ENCODE peak calls at places on chromosome 6, in nine cellular contexts. W is prostate gland, B is RWPE1, X is fibroblast of the aortic adventitia, I is left ventricle myocardium inferior, R is A549, L is neural crest cell, G is cardiac muscle cell, T is mucosa of descending colon. Z is an unnamed sample.

GRCh38 chr6:128118401-128118800 is 217.5 kb upstream of the THEMIS start:
- DNase-seq in I (no peak), R (no peak), X (peak), G (no peak), T (no peak), W (no peak), L (no peak), B (no peak), Z (no peak)

GRCh38 chr6:140500864-140501263 is 1126.4 kb upstream of the CITED2 start:
- DNase-seq in I (no peak), T (no peak), G (no peak), B (no peak), R (no peak), W (no peak), X (no peak), L (no peak), Z (no peak)

GRCh38 chr6:170095273-170095976 is 195.5 kb downstream of the DLL1 start:
- DNase-seq in X (no peak), R (no peak), I (no peak), G (no peak), W (no peak), B (no peak), L (no peak), T (no peak), Z (peak)

GRCh38 chr6:158620963-158621693 is 23.4 kb downstream of the DYNLT1 start:
- DNase-seq in R (no peak), W (no peak), X (no peak), G (no peak), T (peak), B (no peak), L (no peak), I (no peak), Z (no peak)

GRCh38 chr6:158789115-158789917 is 29.9 kb downstream of the EZR start:
- DNase-seq in I (no peak), W (no peak), G (no peak), R (no peak), B (no peak), T (no peak), X (no peak), L (no peak), Z (no peak)

GRCh38 chr6:88856566-88856965 is 106.9 kb downstream of the RNGTT start:
- DNase-seq in X (peak), T (no peak), W (no peak), B (no peak), G (no peak), L (no peak), R (no peak), I (no peak), Z (no peak)

GRCh38 chr6:56448056-56448455 is 194.6 kb downstream of the DST start:
- DNase-seq in R (no peak), I (no peak), G (no peak), X (no peak), W (no peak), T (no peak), L (no peak), B (no peak), Z (no peak)

GRCh38 chr6:28429781-28430180 is 13.5 kb downstream of the ZSCAN23 start:
- DNase-seq in X (no peak), L (no peak), G (no peak), W (no peak), R (no peak), T (no peak), B (no peak), I (no peak), Z (no peak)

GRCh38 chr6:125524356-125524755 is 222.6 kb upstream of the HDDC2 start:
- DNase-seq in L (no peak), T (no peak), X (no peak), G (no peak), R (no peak), B (no peak), I (no peak), W (no peak), Z (no peak)

GRCh38 chr6:132399376-132400074 is 1.8 kb downstream of the MOXD1 start:
- DNase-seq in I (no peak), T (no peak), G (no peak), B (no peak), X (peak), W (no peak), L (no peak), R (no peak), Z (no peak)

GRCh38 chr6:132400641-132401119 is 595 bp downstream of the MOXD1 start:
- DNase-seq in I (no peak), R (no peak), L (peak), B (no peak), W (no peak), T (no peak), G (peak), X (no peak), Z (peak)

GRCh38 chr6:132404330-132404729 is 3.1 kb upstream of the MOXD1 start:
- DNase-seq in T (no peak), G (no peak), B (no peak), I (no peak), X (no peak), R (no peak), W (no peak), L (no peak), Z (no peak)

GRCh38 chr6:132401941-132402275 is 633 bp upstream of the MOXD1 start:
- DNase-seq in T (no peak), I (no peak), R (no peak), G (no peak), X (no peak), W (no peak), L (no peak), B (no peak), Z (no peak)

DNA sequence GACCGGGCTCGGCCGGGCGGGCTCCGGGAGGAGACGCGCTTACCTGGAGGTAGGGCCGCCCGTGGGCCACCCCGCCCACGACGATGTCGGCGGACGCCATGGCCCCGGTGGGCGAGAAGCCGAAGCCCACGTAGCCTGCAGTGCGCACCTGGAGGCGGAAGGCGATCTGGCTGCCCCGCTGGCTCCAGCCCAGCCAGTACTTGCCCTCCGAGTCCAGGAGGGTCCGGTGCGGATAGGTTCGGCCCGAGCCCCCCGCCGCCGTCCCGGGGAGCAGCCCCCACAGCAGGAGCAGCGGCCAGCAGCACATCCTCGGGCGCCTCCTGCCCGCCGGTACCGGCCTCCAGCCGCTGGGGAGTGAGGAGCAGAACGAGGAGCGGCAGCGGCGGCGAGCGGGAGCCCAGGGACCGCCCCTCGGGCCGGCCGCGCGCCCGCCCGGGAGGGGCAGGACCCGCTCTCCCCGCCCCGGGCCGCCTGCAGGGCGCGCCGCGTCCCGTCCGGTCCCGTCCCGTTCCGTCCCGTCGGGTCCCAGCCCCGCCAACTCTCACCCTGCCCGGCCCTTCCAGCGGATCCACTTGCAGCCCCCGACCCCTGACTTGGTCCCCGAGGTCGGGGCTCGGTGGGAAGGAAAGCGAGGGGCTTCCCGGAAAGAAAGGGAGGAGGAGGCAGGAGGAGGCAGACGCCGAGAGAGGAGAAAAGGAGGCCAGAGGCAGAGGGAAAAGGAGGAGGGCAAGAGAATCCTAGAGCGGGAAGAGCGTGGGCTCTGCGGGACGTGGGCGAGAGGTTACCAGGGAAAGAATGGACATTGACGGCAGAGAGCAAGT is at the start of gene MOXD1:
- DNase-seq in B (peak), R (peak), W (no peak), T (peak), I (peak), G (peak), X (no peak), L (peak), Z (peak)
- TF ChIP-seq CTCF in B (no peak), R (no peak), W (no peak), T (no peak), I (peak), G (no peak), X (peak), L (peak), Z (no peak)

DNA sequence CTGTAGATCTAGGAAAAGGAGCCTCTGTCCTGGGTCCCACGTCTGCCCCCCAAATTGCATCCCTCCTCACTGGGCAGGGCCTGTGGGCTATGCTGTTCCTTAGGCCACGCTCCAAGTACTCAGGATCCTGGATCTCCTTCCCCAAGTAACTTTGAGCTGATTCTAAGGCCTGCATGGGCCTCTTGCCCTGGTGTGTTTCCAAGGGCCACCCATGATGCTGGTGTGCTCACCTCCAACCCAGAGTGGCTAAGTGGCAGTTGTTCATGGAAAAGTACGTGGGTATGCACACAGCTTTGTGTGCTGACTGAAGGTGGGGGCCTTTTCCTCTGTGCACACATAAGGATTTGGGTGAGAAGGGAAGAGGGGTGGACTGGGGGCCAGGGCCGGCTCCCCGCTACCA is 5.3 kb downstream of the GMPR start:
- DNase-seq in T (no peak), B (no peak), W (no peak), L (no peak), I (no peak), R (no peak), X (no peak), G (no peak), Z (no peak)
- TF ChIP-seq CTCF in T (no peak), B (no peak), W (no peak), L (no peak), I (no peak), R (no peak), X (no peak), G (no peak), Z (no peak)

GRCh38 chr6:91442342-91442741 is 855.5 kb upstream of the MAP3K7 start:
- DNase-seq in T (no peak), G (no peak), W (no peak), X (no peak), R (no peak), B (no peak), I (no peak), L (no peak), Z (no peak)
- TF ChIP-seq CTCF in T (no peak), G (no peak), W (no peak), X (no peak), R (no peak), B (no peak), I (no peak), L (no peak), Z (no peak)

GRCh38 chr6:2695464-2696095 is 55.1 kb downstream of the MYLK4 start:
- DNase-seq in R (peak), T (no peak), G (peak), L (no peak), B (no peak), X (peak), I (no peak), W (no peak), Z (no peak)
- TF ChIP-seq CTCF in R (peak), T (no peak), G (peak), L (peak), B (peak), X (peak), I (peak), W (peak), Z (peak)

GRCh38 chr6:12158686-12159415 is 131.3 kb upstream of the EDN1 start:
- DNase-seq in L (no peak), W (no peak), I (no peak), X (no peak), T (no peak), G (no peak), R (no peak), B (no peak), Z (no peak)
- TF ChIP-seq CTCF in L (no peak), W (no peak), I (no peak), X (no peak), T (no peak), G (no peak), R (no peak), B (no peak), Z (no peak)

GRCh38 chr6:31738048-31738979 is 1.5 kb upstream of the MSH5 start:
- DNase-seq in T (peak), L (no peak), I (no peak), R (peak), W (peak), G (peak), B (peak), X (peak), Z (no peak)
- TF ChIP-seq CTCF in T (peak), L (peak), I (no peak), R (no peak), W (peak), G (peak), B (no peak), X (peak), Z (no peak)

GRCh38 chr6:52573295-52573694 is 3.6 kb downstream of the TRAM2 start:
- DNase-seq in X (peak), L (no peak), I (no peak), R (no peak), G (peak), B (no peak), W (no peak), T (no peak), Z (no peak)
- TF ChIP-seq CTCF in X (peak), L (no peak), I (no peak), R (no peak), G (peak), B (no peak), W (no peak), T (no peak), Z (no peak)